ENCODE peak calls at places on chromosomes 5 and 9, in eight cellular contexts. One of them, this sample, is unnamed.

GRCh38 chr9:110303136-110303535 is 34.5 kb downstream of the TXNDC8 start:
- DNase-seq in CD8-positive, alpha-beta memory T cell: no peak
- DNase-seq in effector memory CD4-positive, alpha-beta T cell: no peak
- DNase-seq in left ventricle myocardium inferior: no peak
- DNase-seq in stomach: no peak
- DNase-seq in mammary epithelial cell: no peak
- DNase-seq in foreskin fibroblast: peak; percentile 78
- DNase-seq in CD4-positive, alpha-beta memory T cell: no peak
- DNase-seq in this sample: peak; percentile 61

GRCh38 chr5:141208478-141208877 is at the start of gene PCDHB12:
- DNase-seq in CD8-positive, alpha-beta memory T cell: no peak
- DNase-seq in effector memory CD4-positive, alpha-beta T cell: no peak
- DNase-seq in left ventricle myocardium inferior: no peak
- DNase-seq in stomach: no peak
- DNase-seq in mammary epithelial cell: no peak
- DNase-seq in foreskin fibroblast: no peak
- DNase-seq in CD4-positive, alpha-beta memory T cell: no peak
- DNase-seq in this sample: no peak

GRCh38 chr5:158727771-158728311 is 371.9 kb downstream of the EBF1 start:
- DNase-seq in CD8-positive, alpha-beta memory T cell: no peak
- DNase-seq in effector memory CD4-positive, alpha-beta T cell: no peak
- DNase-seq in left ventricle myocardium inferior: peak; percentile 59
- DNase-seq in stomach: no peak
- DNase-seq in mammary epithelial cell: no peak
- DNase-seq in foreskin fibroblast: peak; percentile 28
- DNase-seq in CD4-positive, alpha-beta memory T cell: no peak
- DNase-seq in this sample: no peak

GRCh38 chr5:160237571-160238093 is 8.3 kb downstream of the FABP6 start:
- DNase-seq in CD8-positive, alpha-beta memory T cell: no peak
- DNase-seq in effector memory CD4-positive, alpha-beta T cell: no peak
- DNase-seq in left ventricle myocardium inferior: no peak
- DNase-seq in stomach: no peak
- DNase-seq in mammary epithelial cell: no peak
- DNase-seq in foreskin fibroblast: no peak
- DNase-seq in CD4-positive, alpha-beta memory T cell: no peak
- DNase-seq in this sample: no peak

GRCh38 chr5:126122942-126123341 is 300.3 kb upstream of the GRAMD2B start:
- DNase-seq in CD8-positive, alpha-beta memory T cell: no peak
- DNase-seq in effector memory CD4-positive, alpha-beta T cell: no peak
- DNase-seq in left ventricle myocardium inferior: no peak
- DNase-seq in stomach: no peak
- DNase-seq in mammary epithelial cell: peak; percentile 52
- DNase-seq in foreskin fibroblast: no peak
- DNase-seq in CD4-positive, alpha-beta memory T cell: no peak
- DNase-seq in this sample: no peak

GRCh38 chr9:130453487-130453886 is 8.7 kb downstream of the ASS1 start:
- DNase-seq in CD8-positive, alpha-beta memory T cell: no peak
- DNase-seq in effector memory CD4-positive, alpha-beta T cell: no peak
- DNase-seq in left ventricle myocardium inferior: peak; percentile 58
- DNase-seq in stomach: peak; percentile 89
- DNase-seq in mammary epithelial cell: peak; percentile 18
- DNase-seq in foreskin fibroblast: peak; percentile 24
- DNase-seq in CD4-positive, alpha-beta memory T cell: no peak
- DNase-seq in this sample: no peak

GRCh38 chr5:52787600-52788504 is at the start of the genes ITGA1 and PELO:
- DNase-seq in CD8-positive, alpha-beta memory T cell: peak; percentile 56
- DNase-seq in effector memory CD4-positive, alpha-beta T cell: peak; percentile 37
- DNase-seq in left ventricle myocardium inferior: peak; percentile 67
- DNase-seq in stomach: peak; percentile 65
- DNase-seq in mammary epithelial cell: peak; percentile 69
- DNase-seq in foreskin fibroblast: peak; percentile 89
- DNase-seq in CD4-positive, alpha-beta memory T cell: peak; percentile 64
- DNase-seq in this sample: peak; percentile 49

GRCh38 chr5:147780924-147781530 is 1.5 kb downstream of the JAKMIP2 start:
- DNase-seq in CD8-positive, alpha-beta memory T cell: no peak
- DNase-seq in effector memory CD4-positive, alpha-beta T cell: no peak
- DNase-seq in left ventricle myocardium inferior: no peak
- DNase-seq in stomach: no peak
- DNase-seq in mammary epithelial cell: no peak
- DNase-seq in foreskin fibroblast: no peak
- DNase-seq in CD4-positive, alpha-beta memory T cell: no peak
- DNase-seq in this sample: no peak

GRCh38 chr5:16812911-16813310 is 123.2 kb downstream of the MYO10 start:
- DNase-seq in CD8-positive, alpha-beta memory T cell: no peak
- DNase-seq in effector memory CD4-positive, alpha-beta T cell: no peak
- DNase-seq in left ventricle myocardium inferior: no peak
- DNase-seq in stomach: peak; percentile 50
- DNase-seq in mammary epithelial cell: peak; percentile 55
- DNase-seq in foreskin fibroblast: no peak
- DNase-seq in CD4-positive, alpha-beta memory T cell: no peak
- DNase-seq in this sample: peak; percentile 67

GRCh38 chr5:124996023-124996763 is 249.8 kb upstream of the ZNF608 start:
- DNase-seq in CD8-positive, alpha-beta memory T cell: no peak
- DNase-seq in effector memory CD4-positive, alpha-beta T cell: no peak
- DNase-seq in left ventricle myocardium inferior: no peak
- DNase-seq in stomach: no peak
- DNase-seq in mammary epithelial cell: no peak
- DNase-seq in foreskin fibroblast: no peak
- DNase-seq in CD4-positive, alpha-beta memory T cell: no peak
- DNase-seq in this sample: no peak

GRCh38 chr5:101012880-101013279 is 109.8 kb upstream of the ST8SIA4 start:
- DNase-seq in CD8-positive, alpha-beta memory T cell: no peak
- DNase-seq in effector memory CD4-positive, alpha-beta T cell: no peak
- DNase-seq in left ventricle myocardium inferior: no peak
- DNase-seq in stomach: no peak
- DNase-seq in mammary epithelial cell: no peak
- DNase-seq in foreskin fibroblast: no peak
- DNase-seq in CD4-positive, alpha-beta memory T cell: no peak
- DNase-seq in this sample: no peak

GRCh38 chr9:37555786-37556185 is 20.4 kb downstream of the FBXO10 start:
- DNase-seq in CD8-positive, alpha-beta memory T cell: no peak
- DNase-seq in effector memory CD4-positive, alpha-beta T cell: no peak
- DNase-seq in left ventricle myocardium inferior: no peak
- DNase-seq in stomach: no peak
- DNase-seq in mammary epithelial cell: no peak
- DNase-seq in foreskin fibroblast: peak; percentile 44
- DNase-seq in CD4-positive, alpha-beta memory T cell: no peak
- DNase-seq in this sample: no peak

GRCh38 chr5:80143491-80143890 is 108.3 kb downstream of the THBS4 start:
- DNase-seq in CD8-positive, alpha-beta memory T cell: no peak
- DNase-seq in effector memory CD4-positive, alpha-beta T cell: no peak
- DNase-seq in left ventricle myocardium inferior: no peak
- DNase-seq in stomach: no peak
- DNase-seq in mammary epithelial cell: no peak
- DNase-seq in foreskin fibroblast: no peak
- DNase-seq in CD4-positive, alpha-beta memory T cell: no peak
- DNase-seq in this sample: no peak

GRCh38 chr5:36152324-36153298 is 700 bp downstream of the SKP2 start:
- DNase-seq in CD8-positive, alpha-beta memory T cell: no peak
- DNase-seq in effector memory CD4-positive, alpha-beta T cell: no peak
- DNase-seq in left ventricle myocardium inferior: no peak
- DNase-seq in stomach: no peak
- DNase-seq in mammary epithelial cell: no peak
- DNase-seq in foreskin fibroblast: peak; percentile 50
- DNase-seq in CD4-positive, alpha-beta memory T cell: no peak
- DNase-seq in this sample: no peak

GRCh38 chr9:74777136-74777879 is 110.4 kb downstream of the TRPM6 start:
- DNase-seq in CD8-positive, alpha-beta memory T cell: peak; percentile 32
- DNase-seq in effector memory CD4-positive, alpha-beta T cell: peak; percentile 50
- DNase-seq in left ventricle myocardium inferior: peak; percentile 44
- DNase-seq in stomach: peak; percentile 69
- DNase-seq in mammary epithelial cell: peak; percentile 55
- DNase-seq in foreskin fibroblast: peak; percentile 82
- DNase-seq in CD4-positive, alpha-beta memory T cell: peak; percentile 58
- DNase-seq in this sample: no peak

GRCh38 chr9:107292811-107293554 is 9.9 kb downstream of the RAD23B start:
- DNase-seq in CD8-positive, alpha-beta memory T cell: no peak
- DNase-seq in effector memory CD4-positive, alpha-beta T cell: no peak
- DNase-seq in left ventricle myocardium inferior: no peak
- DNase-seq in stomach: no peak
- DNase-seq in mammary epithelial cell: no peak
- DNase-seq in foreskin fibroblast: no peak
- DNase-seq in CD4-positive, alpha-beta memory T cell: no peak
- DNase-seq in this sample: no peak

GRCh38 chr9:133346021-133346713 is 1.8 kb downstream of the MED22 start:
- DNase-seq in CD8-positive, alpha-beta memory T cell: no peak
- DNase-seq in effector memory CD4-positive, alpha-beta T cell: no peak
- DNase-seq in left ventricle myocardium inferior: no peak
- DNase-seq in stomach: no peak
- DNase-seq in mammary epithelial cell: no peak
- DNase-seq in foreskin fibroblast: no peak
- DNase-seq in CD4-positive, alpha-beta memory T cell: peak; percentile 18
- DNase-seq in this sample: no peak

GRCh38 chr5:109290231-109290630 is 119.5 kb downstream of the PJA2 start:
- DNase-seq in CD8-positive, alpha-beta memory T cell: no peak
- DNase-seq in effector memory CD4-positive, alpha-beta T cell: no peak
- DNase-seq in left ventricle myocardium inferior: no peak
- DNase-seq in stomach: no peak
- DNase-seq in mammary epithelial cell: no peak
- DNase-seq in foreskin fibroblast: no peak
- DNase-seq in CD4-positive, alpha-beta memory T cell: no peak
- DNase-seq in this sample: no peak

GRCh38 chr9:33752130-33752637 is 43.2 kb upstream of the PRSS3 start:
- DNase-seq in CD8-positive, alpha-beta memory T cell: no peak
- DNase-seq in effector memory CD4-positive, alpha-beta T cell: no peak
- DNase-seq in left ventricle myocardium inferior: no peak
- DNase-seq in stomach: no peak
- DNase-seq in mammary epithelial cell: no peak
- DNase-seq in foreskin fibroblast: no peak
- DNase-seq in CD4-positive, alpha-beta memory T cell: no peak
- DNase-seq in this sample: no peak

GRCh38 chr9:91840469-91840868 is 109.6 kb downstream of the ROR2 start:
- DNase-seq in CD8-positive, alpha-beta memory T cell: no peak
- DNase-seq in effector memory CD4-positive, alpha-beta T cell: no peak
- DNase-seq in left ventricle myocardium inferior: no peak
- DNase-seq in stomach: no peak
- DNase-seq in mammary epithelial cell: no peak
- DNase-seq in foreskin fibroblast: no peak
- DNase-seq in CD4-positive, alpha-beta memory T cell: no peak
- DNase-seq in this sample: no peak

GRCh38 chr9:91839926-91840464 is 110.0 kb downstream of the ROR2 start:
- DNase-seq in CD8-positive, alpha-beta memory T cell: no peak
- DNase-seq in effector memory CD4-positive, alpha-beta T cell: no peak
- DNase-seq in left ventricle myocardium inferior: no peak
- DNase-seq in stomach: no peak
- DNase-seq in mammary epithelial cell: no peak
- DNase-seq in foreskin fibroblast: no peak
- DNase-seq in CD4-positive, alpha-beta memory T cell: no peak
- DNase-seq in this sample: no peak

GRCh38 chr9:91835632-91836031 is 114.4 kb downstream of the ROR2 start:
- DNase-seq in CD8-positive, alpha-beta memory T cell: no peak
- DNase-seq in effector memory CD4-positive, alpha-beta T cell: no peak
- DNase-seq in left ventricle myocardium inferior: no peak
- DNase-seq in stomach: no peak
- DNase-seq in mammary epithelial cell: no peak
- DNase-seq in foreskin fibroblast: no peak
- DNase-seq in CD4-positive, alpha-beta memory T cell: no peak
- DNase-seq in this sample: no peak

GRCh38 chr9:91836515-91836914 is 113.5 kb downstream of the ROR2 start:
- DNase-seq in CD8-positive, alpha-beta memory T cell: no peak
- DNase-seq in effector memory CD4-positive, alpha-beta T cell: no peak
- DNase-seq in left ventricle myocardium inferior: peak; percentile 36
- DNase-seq in stomach: no peak
- DNase-seq in mammary epithelial cell: no peak
- DNase-seq in foreskin fibroblast: no peak
- DNase-seq in CD4-positive, alpha-beta memory T cell: no peak
- DNase-seq in this sample: no peak

GRCh38 chr9:91837982-91838731 is 111.9 kb downstream of the ROR2 start:
- DNase-seq in CD8-positive, alpha-beta memory T cell: no peak
- DNase-seq in effector memory CD4-positive, alpha-beta T cell: no peak
- DNase-seq in left ventricle myocardium inferior: peak; percentile 51
- DNase-seq in stomach: peak; percentile 85
- DNase-seq in mammary epithelial cell: peak; percentile 5
- DNase-seq in foreskin fibroblast: peak; percentile 47
- DNase-seq in CD4-positive, alpha-beta memory T cell: no peak
- DNase-seq in this sample: no peak
- H3K4me3 ChIP-seq in CD8-positive, alpha-beta memory T cell: no peak overlapping the region
- H3K4me3 ChIP-seq in effector memory CD4-positive, alpha-beta T cell: no peak overlapping the region
- H3K4me3 ChIP-seq in left ventricle myocardium inferior: peak overlapping the region; percentile 52
- H3K4me3 ChIP-seq in stomach: peak overlapping the region; percentile 22
- H3K4me3 ChIP-seq in mammary epithelial cell: no peak overlapping the region
- H3K4me3 ChIP-seq in foreskin fibroblast: no peak overlapping the region
- H3K4me3 ChIP-seq in CD4-positive, alpha-beta memory T cell: no peak overlapping the region
- H3K4me3 ChIP-seq in this sample: no peak overlapping the region

GRCh38 chr5:169646856-169647255 is 9.8 kb downstream of the DOCK2 start:
- DNase-seq in CD8-positive, alpha-beta memory T cell: no peak
- DNase-seq in effector memory CD4-positive, alpha-beta T cell: no peak
- DNase-seq in left ventricle myocardium inferior: no peak
- DNase-seq in stomach: no peak
- DNase-seq in mammary epithelial cell: no peak
- DNase-seq in foreskin fibroblast: no peak
- DNase-seq in CD4-positive, alpha-beta memory T cell: no peak
- DNase-seq in this sample: no peak
- H3K4me3 ChIP-seq in CD8-positive, alpha-beta memory T cell: no peak overlapping the region
- H3K4me3 ChIP-seq in effector memory CD4-positive, alpha-beta T cell: no peak overlapping the region
- H3K4me3 ChIP-seq in left ventricle myocardium inferior: no peak overlapping the region
- H3K4me3 ChIP-seq in stomach: no peak overlapping the region
- H3K4me3 ChIP-seq in mammary epithelial cell: no peak overlapping the region
- H3K4me3 ChIP-seq in foreskin fibroblast: no peak overlapping the region
- H3K4me3 ChIP-seq in CD4-positive, alpha-beta memory T cell: no peak overlapping the region
- H3K4me3 ChIP-seq in this sample: no peak overlapping the region

GRCh38 chr5:95081500-95082355 is 203.2 kb downstream of the MCTP1 start:
- DNase-seq in CD8-positive, alpha-beta memory T cell: peak; percentile 6
- DNase-seq in effector memory CD4-positive, alpha-beta T cell: no peak
- DNase-seq in left ventricle myocardium inferior: peak; percentile 36
- DNase-seq in stomach: peak; percentile 59
- DNase-seq in mammary epithelial cell: peak; percentile 89
- DNase-seq in foreskin fibroblast: peak; percentile 75
- DNase-seq in CD4-positive, alpha-beta memory T cell: no peak
- DNase-seq in this sample: peak; percentile 81

GRCh38 chr5:95076395-95077165 is 208.3 kb downstream of the MCTP1 start:
- DNase-seq in CD8-positive, alpha-beta memory T cell: no peak
- DNase-seq in effector memory CD4-positive, alpha-beta T cell: no peak
- DNase-seq in left ventricle myocardium inferior: no peak
- DNase-seq in stomach: no peak
- DNase-seq in mammary epithelial cell: no peak
- DNase-seq in foreskin fibroblast: no peak
- DNase-seq in CD4-positive, alpha-beta memory T cell: no peak
- DNase-seq in this sample: no peak

GRCh38 chr5:95080026-95080425 is 204.9 kb downstream of the MCTP1 start:
- DNase-seq in CD8-positive, alpha-beta memory T cell: no peak
- DNase-seq in effector memory CD4-positive, alpha-beta T cell: no peak
- DNase-seq in left ventricle myocardium inferior: no peak
- DNase-seq in stomach: no peak
- DNase-seq in mammary epithelial cell: no peak
- DNase-seq in foreskin fibroblast: peak; percentile 17
- DNase-seq in CD4-positive, alpha-beta memory T cell: no peak
- DNase-seq in this sample: no peak

GRCh38 chr5:95080456-95080855 is 204.4 kb downstream of the MCTP1 start:
- DNase-seq in CD8-positive, alpha-beta memory T cell: no peak
- DNase-seq in effector memory CD4-positive, alpha-beta T cell: no peak
- DNase-seq in left ventricle myocardium inferior: no peak
- DNase-seq in stomach: no peak
- DNase-seq in mammary epithelial cell: no peak
- DNase-seq in foreskin fibroblast: no peak
- DNase-seq in CD4-positive, alpha-beta memory T cell: no peak
- DNase-seq in this sample: no peak

GRCh38 chr5:95078868-95079267 is 206.0 kb downstream of the MCTP1 start:
- DNase-seq in CD8-positive, alpha-beta memory T cell: no peak
- DNase-seq in effector memory CD4-positive, alpha-beta T cell: no peak
- DNase-seq in left ventricle myocardium inferior: no peak
- DNase-seq in stomach: no peak
- DNase-seq in mammary epithelial cell: no peak
- DNase-seq in foreskin fibroblast: no peak
- DNase-seq in CD4-positive, alpha-beta memory T cell: no peak
- DNase-seq in this sample: no peak
- H3K4me3 ChIP-seq in CD8-positive, alpha-beta memory T cell: no peak overlapping the region
- H3K4me3 ChIP-seq in effector memory CD4-positive, alpha-beta T cell: no peak overlapping the region
- H3K4me3 ChIP-seq in left ventricle myocardium inferior: peak overlapping the region; percentile 60
- H3K4me3 ChIP-seq in stomach: no peak overlapping the region
- H3K4me3 ChIP-seq in mammary epithelial cell: no peak overlapping the region
- H3K4me3 ChIP-seq in foreskin fibroblast: no peak overlapping the region
- H3K4me3 ChIP-seq in CD4-positive, alpha-beta memory T cell: no peak overlapping the region
- H3K4me3 ChIP-seq in this sample: no peak overlapping the region

GRCh38 chr9:123090956-123091355 is 57.5 kb downstream of the GPR21 start:
- DNase-seq in CD8-positive, alpha-beta memory T cell: no peak
- DNase-seq in effector memory CD4-positive, alpha-beta T cell: no peak
- DNase-seq in left ventricle myocardium inferior: no peak
- DNase-seq in stomach: no peak
- DNase-seq in mammary epithelial cell: no peak
- DNase-seq in foreskin fibroblast: no peak
- DNase-seq in CD4-positive, alpha-beta memory T cell: no peak
- DNase-seq in this sample: no peak
- H3K4me3 ChIP-seq in CD8-positive, alpha-beta memory T cell: no peak overlapping the region
- H3K4me3 ChIP-seq in effector memory CD4-positive, alpha-beta T cell: no peak overlapping the region
- H3K4me3 ChIP-seq in left ventricle myocardium inferior: no peak overlapping the region
- H3K4me3 ChIP-seq in stomach: no peak overlapping the region
- H3K4me3 ChIP-seq in mammary epithelial cell: no peak overlapping the region
- H3K4me3 ChIP-seq in foreskin fibroblast: no peak overlapping the region
- H3K4me3 ChIP-seq in CD4-positive, alpha-beta memory T cell: no peak overlapping the region
- H3K4me3 ChIP-seq in this sample: no peak overlapping the region